ENCODE peak calls at places on chromosomes 3 and 15, in ten cellular contexts. U is amniotic stem cell; J is EL; T is stimulated activated CD8-positive, alpha-beta memory T cell treated with anti-CD3 and anti-CD28 coated beads, Interleukin-4, amount 100 ng/mL, for 4 hours; N is NCI-H1694; B is fibroblast of the aortic adventitia; X is AG09309; Q is T-helper 2 cell; V is heart right ventricle; D is stimulated activated CD4-positive, alpha-beta T cell treated with anti-CD3 and anti-CD28 coated beads, Interleukin-2, amount 100 ng/mL, for 48 hours. C is an unnamed sample.

GRCh38 chr3:66472313-66473134 is 28.3 kb downstream of the LRIG1 start:
- DNase-seq in U (no peak), J (peak), T (no peak), N (no peak), B (peak), X (no peak), Q (no peak), V (no peak), D (peak), C (no peak)

GRCh38 chr3:195119461-195120198 is 151.3 kb downstream of the XXYLT1 start:
- DNase-seq in U (peak), J (peak), T (no peak), N (no peak), B (peak), X (peak), Q (no peak), V (no peak), D (no peak), C (no peak)

GRCh38 chr3:73614385-73614784 is 10.4 kb downstream of the PDZRN3 start:
- DNase-seq in U (no peak), J (peak), T (no peak), N (no peak), B (peak), X (peak), Q (no peak), V (no peak), D (no peak), C (no peak)

GRCh38 chr15:98650871-98651481 is 2.6 kb downstream of the IGF1R start:
- DNase-seq in U (no peak), J (peak), T (no peak), N (no peak), B (peak), X (no peak), Q (no peak), V (no peak), D (no peak), C (no peak)

GRCh38 chr3:7640787-7641186 is 779.9 kb downstream of the GRM7 start:
- DNase-seq in U (no peak), J (no peak), T (no peak), N (no peak), B (no peak), X (no peak), Q (no peak), V (no peak), D (no peak), C (no peak)

GRCh38 chr3:171135536-171135935 is 109.0 kb upstream of the SLC2A2 start:
- DNase-seq in U (no peak), J (peak), T (no peak), N (no peak), B (no peak), X (no peak), Q (no peak), V (no peak), D (no peak), C (no peak)

GRCh38 chr3:127277591-127277990 is 10.3 kb downstream of the PRR20G start:
- DNase-seq in U (no peak), J (peak), T (no peak), N (no peak), B (peak), X (no peak), Q (no peak), V (no peak), D (no peak), C (no peak)

GRCh38 chr3:101377209-101377608 is 56.8 kb upstream of the IMPG2 start:
- DNase-seq in U (no peak), J (no peak), T (no peak), N (no peak), B (no peak), X (no peak), Q (no peak), V (no peak), D (no peak), C (no peak)

GRCh38 chr3:171525437-171525836 is 65.2 kb upstream of the TNIK start:
- DNase-seq in U (no peak), J (no peak), T (no peak), N (no peak), B (peak), X (no peak), Q (no peak), V (no peak), D (no peak), C (no peak)

GRCh38 chr3:137121704-137122314 is 164.0 kb downstream of the IL20RB start:
- DNase-seq in U (no peak), J (peak), T (no peak), N (peak), B (peak), X (peak), Q (no peak), V (no peak), D (peak), C (no peak)

GRCh38 chr15:51499379-51499976 is 123.1 kb downstream of the DMXL2 start:
- DNase-seq in U (no peak), J (peak), T (no peak), N (no peak), B (peak), X (peak), Q (no peak), V (no peak), D (no peak), C (no peak)

GRCh38 chr15:78208887-78209645 is 25.3 kb downstream of the ACSBG1 start:
- DNase-seq in U (no peak), J (no peak), T (no peak), N (no peak), B (no peak), X (no peak), Q (no peak), V (no peak), D (no peak), C (no peak)

GRCh38 chr15:58526647-58527192 is 94.9 kb downstream of the LIPC start:
- DNase-seq in U (no peak), J (no peak), T (no peak), N (no peak), B (no peak), X (no peak), Q (no peak), V (no peak), D (no peak), C (no peak)

GRCh38 chr3:171347017-171347979 is 112.9 kb downstream of the TNIK start:
- DNase-seq in U (no peak), J (peak), T (no peak), N (no peak), B (peak), X (no peak), Q (no peak), V (no peak), D (no peak), C (no peak)

GRCh38 chr3:123063034-123063433 is 3.8 kb upstream of the PDIA5 start:
- DNase-seq in U (no peak), J (no peak), T (no peak), N (no peak), B (no peak), X (no peak), Q (no peak), V (no peak), D (no peak), C (no peak)

GRCh38 chr3:52534281-52535183 is 875 bp upstream of the NT5DC2 start:
- DNase-seq in U (no peak), J (peak), T (no peak), N (no peak), B (peak), X (no peak), Q (no peak), V (peak), D (no peak), C (no peak)

GRCh38 chr3:187738400-187739124 is 6.7 kb downstream of the BCL6 start:
- DNase-seq in U (peak), J (peak), T (peak), N (peak), B (peak), X (peak), Q (no peak), V (peak), D (peak), C (peak)

GRCh38 chr15:48643776-48644497 is 1.6 kb downstream of the FBN1 start:
- DNase-seq in U (no peak), J (peak), T (no peak), N (no peak), B (peak), X (no peak), Q (no peak), V (no peak), D (no peak), C (no peak)

GRCh38 chr3:11367116-11367781 is 95.1 kb downstream of the ATG7 start:
- DNase-seq in U (no peak), J (peak), T (no peak), N (no peak), B (peak), X (no peak), Q (no peak), V (no peak), D (no peak), C (no peak)

GRCh38 chr3:13470894-13471574 is 9.1 kb upstream of the HDAC11 start:
- DNase-seq in U (no peak), J (no peak), T (no peak), N (no peak), B (no peak), X (no peak), Q (no peak), V (no peak), D (no peak), C (no peak)

GRCh38 chr3:86976206-86976605 is 14.7 kb downstream of the VGLL3 start:
- DNase-seq in U (no peak), J (no peak), T (no peak), N (no peak), B (no peak), X (no peak), Q (no peak), V (no peak), D (no peak), C (no peak)

GRCh38 chr3:71066356-71066755 is 517.2 kb downstream of the FOXP1 start:
- DNase-seq in U (no peak), J (no peak), T (no peak), N (no peak), B (peak), X (no peak), Q (no peak), V (peak), D (no peak), C (no peak)

GRCh38 chr3:37864904-37865303 is 3.2 kb downstream of the CTDSPL start:
- DNase-seq in U (no peak), J (no peak), T (no peak), N (no peak), B (no peak), X (no peak), Q (no peak), V (no peak), D (no peak), C (no peak)

GRCh38 chr3:83216919-83217594 is 1455.6 kb upstream of the GBE1 start:
- DNase-seq in U (no peak), J (no peak), T (no peak), N (no peak), B (no peak), X (no peak), Q (no peak), V (no peak), D (no peak), C (no peak)

GRCh38 chr3:45553469-45553974 is 41.0 kb upstream of the LIMD1 start:
- DNase-seq in U (no peak), J (peak), T (no peak), N (peak), B (peak), X (no peak), Q (no peak), V (peak), D (no peak), C (no peak)

GRCh38 chr3:168002786-168003368 is 92.8 kb downstream of the GOLIM4 start:
- DNase-seq in U (no peak), J (peak), T (no peak), N (no peak), B (peak), X (no peak), Q (no peak), V (no peak), D (no peak), C (no peak)

GRCh38 chr3:52226229-52226817 is 878 bp upstream of the TLR9 start:
- DNase-seq in U (no peak), J (no peak), T (no peak), N (no peak), B (no peak), X (no peak), Q (no peak), V (no peak), D (no peak), C (no peak)

GRCh38 chr15:51782357-51782896 is 31.0 kb downstream of the TMOD2 start:
- DNase-seq in U (no peak), J (peak), T (no peak), N (no peak), B (peak), X (no peak), Q (no peak), V (no peak), D (no peak), C (no peak)

GRCh38 chr15:35618260-35619188 is 72.6 kb upstream of the DPH6 start:
- DNase-seq in U (no peak), J (no peak), T (no peak), N (no peak), B (peak), X (peak), Q (no peak), V (no peak), D (no peak), C (no peak)

GRCh38 chr15:64246364-64247189 is 83.8 kb upstream of the PPIB start:
- DNase-seq in U (peak), J (peak), T (no peak), N (no peak), B (peak), X (peak), Q (no peak), V (no peak), D (peak), C (no peak)

GRCh38 chr15:58306591-58307312 is 125.0 kb upstream of the LIPC start:
- DNase-seq in U (no peak), J (peak), T (no peak), N (no peak), B (peak), X (no peak), Q (no peak), V (no peak), D (no peak), C (no peak)

GRCh38 chr3:127044996-127045395 is 62.1 kb downstream of the PLXNA1 start:
- DNase-seq in U (no peak), J (no peak), T (no peak), N (no peak), B (no peak), X (no peak), Q (no peak), V (no peak), D (no peak), C (no peak)

GRCh38 chr15:98599911-98600685 is 48.2 kb upstream of the IGF1R start:
- DNase-seq in U (no peak), J (peak), T (no peak), N (no peak), B (peak), X (peak), Q (no peak), V (peak), D (peak), C (no peak)

GRCh38 chr3:37601832-37602231 is 259.8 kb upstream of the CTDSPL start:
- DNase-seq in U (no peak), J (no peak), T (no peak), N (no peak), B (no peak), X (no peak), Q (no peak), V (no peak), D (no peak), C (no peak)

C was measured in effector CD8-positive, alpha-beta T cell.